ENCODE peak calls at places on chromosomes 11 and 22, in ten cellular contexts. E, S, Y, Q, Z, X, M, V, W and U are unnamed samples.

GRCh38 chr22:34645375-34645774 is 420.6 kb upstream of the ISX start:
- DNase-seq in X (no peak), W (no peak), M (no peak), E (no peak), V (no peak), S (no peak), Y (no peak), Z (no peak), Q (no peak), U (no peak)

GRCh38 chr22:19889951-19890350 is 35.3 kb upstream of the GNB1L start:
- DNase-seq in Z (no peak), M (no peak), V (no peak), E (no peak), W (no peak), Q (no peak), X (no peak), S (no peak), Y (no peak), U (no peak)

GRCh38 chr11:36478700-36479329 is 31.3 kb downstream of the TRAF6 start:
- DNase-seq in X (no peak), M (no peak), Q (peak; percentile 28), S (peak; percentile 37), Z (peak; percentile 29), Y (peak; percentile 13), E (no peak), W (no peak), V (no peak), U (no peak)

GRCh38 chr11:47714554-47715081 is 551 bp downstream of the AGBL2 start:
- DNase-seq in W (no peak), X (no peak), Z (peak; percentile 9), E (peak; percentile 67), M (no peak), Q (peak; percentile 15), S (no peak), Y (peak; percentile 21), V (no peak), U (no peak)

GRCh38 chr11:63832336-63832735 is 6.6 kb upstream of the MARK2 start:
- DNase-seq in Q (no peak), M (no peak), Y (no peak), E (no peak), V (no peak), Z (no peak), S (no peak), X (no peak), W (no peak), U (no peak)

GRCh38 chr11:8905528-8906165 is 5.3 kb upstream of the AKIP1 start:
- DNase-seq in Z (no peak), V (no peak), Y (no peak), Q (peak; percentile 60), X (no peak), M (no peak), W (no peak), E (no peak), S (no peak), U (no peak)

GRCh38 chr22:43670545-43670944 is 141.6 kb downstream of the EFCAB6 start:
- DNase-seq in S (no peak), Q (no peak), E (no peak), M (no peak), W (no peak), V (no peak), Z (no peak), X (no peak), Y (no peak), U (no peak)

GRCh38 chr11:119874660-119875238 is 145.7 kb upstream of the NECTIN1 start:
- DNase-seq in M (no peak), Q (no peak), E (no peak), S (no peak), V (no peak), Y (no peak), W (no peak), X (no peak), Z (no peak), U (no peak)

GRCh38 chr11:132220464-132220863 is 850.0 kb downstream of the NTM start:
- DNase-seq in Z (no peak), W (no peak), S (no peak), Y (no peak), Q (no peak), E (no peak), M (no peak), V (no peak), X (no peak), U (no peak)